ENCODE peak calls at places on chromosomes 1 and 21, in ten cellular contexts. S is MM.1S; B is AG10803; Q is CD8-positive, alpha-beta T cell; D is lung; Y is heart left ventricle; M is foreskin fibroblast; W is keratinocyte; K is testis; I is psoas muscle. F is an unnamed sample.
A peak's percentile ranks its signal among the peaks of the same experiment; 100 is the strongest.

GRCh38 chr1:52659356-52659755 is 26.4 kb downstream of the SHISAL2A start:
- DNase-seq in Q (no peak), S (no peak), K (no peak), Y (no peak), B (no peak), I (no peak), D (no peak), M (no peak), W (peak; percentile 89), F (peak; percentile 52)

GRCh38 chr1:60978421-60979357 is 103.7 kb upstream of the NFIA start:
- DNase-seq in M (no peak), W (no peak), D (peak; percentile 39), Q (peak; percentile 38), S (peak; percentile 45), I (peak; percentile 20), K (no peak), Y (no peak), B (peak; percentile 37), F (peak; percentile 56)

GRCh38 chr1:87045757-87046422 is 131.5 kb downstream of the HS2ST1 start:
- DNase-seq in B (no peak), I (no peak), K (no peak), Y (no peak), W (no peak), Q (peak; percentile 34), M (no peak), S (no peak), D (no peak), F (peak; percentile 82)

GRCh38 chr1:174982971-174983689 is 16.6 kb upstream of the CACYBP start:
- DNase-seq in S (peak; percentile 81), Y (no peak), K (no peak), M (no peak), D (no peak), Q (peak; percentile 45), W (no peak), B (peak; percentile 54), I (no peak), F (peak; percentile 61)

GRCh38 chr1:116990612-116991151 is 10.9 kb upstream of the CD101 start:
- DNase-seq in Y (peak; percentile 89), S (no peak), I (peak; percentile 89), W (no peak), D (peak; percentile 45), B (peak; percentile 95), Q (no peak), M (peak; percentile 56), K (peak; percentile 49), F (no peak)

GRCh38 chr21:33427051-33427450 is 23.8 kb downstream of the IFNGR2 start:
- DNase-seq in S (no peak), W (no peak), D (no peak), B (no peak), K (no peak), Y (no peak), M (no peak), Q (no peak), I (no peak), F (no peak)

GRCh38 chr1:172745014-172745413 is 86.1 kb downstream of the FASLG start:
- DNase-seq in Y (no peak), Q (peak; percentile 27), W (no peak), S (peak; percentile 81), K (peak; percentile 33), D (peak; percentile 32), M (peak; percentile 82), B (peak; percentile 85), I (no peak), F (peak; percentile 90)

GRCh38 chr1:3197781-3198316 is 128.8 kb downstream of the PRDM16 start:
- DNase-seq in B (no peak), D (no peak), M (no peak), I (no peak), W (no peak), S (no peak), Y (no peak), K (no peak), Q (no peak), F (no peak)

GRCh38 chr1:211194826-211195225 is 60.9 kb upstream of the KCNH1 start:
- DNase-seq in I (no peak), S (no peak), K (no peak), W (no peak), Y (no peak), D (no peak), M (no peak), B (no peak), Q (no peak), F (no peak)

GRCh38 chr1:211198111-211198510 is 61.1 kb upstream of the RCOR3 start:
- DNase-seq in K (no peak), Y (no peak), W (peak; percentile 21), M (peak; percentile 14), B (no peak), D (no peak), Q (no peak), S (no peak), I (no peak), F (no peak)

GRCh38 chr1:211196880-211197279 is 62.3 kb upstream of the RCOR3 start:
- DNase-seq in I (no peak), B (no peak), W (peak; percentile 33), Y (no peak), S (no peak), D (no peak), M (no peak), K (no peak), Q (no peak), F (no peak)

DNA sequence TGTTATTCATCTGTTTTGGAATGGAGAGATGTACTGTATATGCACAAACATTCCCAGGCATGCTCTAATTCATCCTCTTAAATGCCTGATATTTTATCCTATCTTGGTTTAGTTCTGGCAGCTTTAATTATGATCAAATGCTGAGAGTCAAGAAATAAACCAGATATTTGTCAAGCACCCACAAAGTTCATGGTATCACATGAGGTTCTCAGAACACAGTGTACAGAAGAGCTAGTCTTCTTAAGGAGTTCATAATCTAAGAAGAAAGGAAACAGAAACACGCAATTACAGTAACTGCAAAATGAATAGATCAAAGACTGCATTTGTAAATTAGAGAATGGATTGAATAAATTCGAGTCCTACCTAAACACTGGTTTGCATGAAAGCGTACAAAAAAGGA is 58.3 kb upstream of the KCNH1 start:
- DNase-seq in M (no peak), Q (no peak), K (no peak), B (no peak), S (no peak), Y (no peak), W (no peak), D (no peak), I (no peak), F (no peak)
- H3K4me3 ChIP-seq in M (no peak overlapping the region), Q (no peak overlapping the region), K (no peak overlapping the region), B (no peak overlapping the region), S (no peak overlapping the region), Y (no peak overlapping the region), W (no peak overlapping the region), D (no peak overlapping the region), I (no peak overlapping the region), F (no peak overlapping the region)

GRCh38 chr21:43834146-43834905 is 30.7 kb upstream of the AGPAT3 start:
- DNase-seq in Q (no peak), K (no peak), W (no peak), I (no peak), S (no peak), M (no peak), Y (peak; percentile 23), B (no peak), D (no peak), F (no peak)

GRCh38 chr21:43832648-43833047 is 32.4 kb upstream of the AGPAT3 start:
- DNase-seq in Y (peak; percentile 15), K (no peak), M (no peak), Q (no peak), I (no peak), D (no peak), W (no peak), B (no peak), S (no peak), F (no peak)

GRCh38 chr21:43835061-43835460 is 30.0 kb upstream of the AGPAT3 start:
- DNase-seq in D (no peak), I (no peak), M (no peak), W (no peak), S (no peak), Q (no peak), K (no peak), Y (no peak), B (no peak), F (no peak)

GRCh38 chr21:43836616-43837015 is 28.4 kb upstream of the AGPAT3 start:
- DNase-seq in B (no peak), M (no peak), I (no peak), K (no peak), Q (no peak), S (no peak), D (no peak), Y (no peak), W (no peak), F (no peak)

DNA sequence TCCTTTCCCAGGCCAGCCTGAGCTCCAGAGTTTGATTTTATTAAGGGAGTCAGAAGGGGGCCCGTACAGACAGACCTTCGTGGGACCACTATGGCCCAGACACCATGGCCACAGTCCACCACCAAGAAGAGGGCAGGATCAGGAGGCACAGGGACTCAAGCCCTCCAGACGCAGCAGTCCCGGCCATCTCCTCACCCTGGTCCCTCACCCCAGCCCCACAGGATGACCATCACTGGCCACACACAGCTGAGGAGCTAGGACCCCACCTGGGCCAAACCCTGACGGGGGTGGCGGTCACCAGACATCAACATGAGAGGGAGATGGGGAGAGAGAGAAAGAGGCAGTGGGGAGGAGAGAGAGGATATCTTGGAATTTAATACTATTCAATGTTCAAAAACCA is 29.2 kb upstream of the AGPAT3 start:
- DNase-seq in D (no peak), B (no peak), I (no peak), Y (no peak), S (no peak), Q (no peak), M (no peak), K (no peak), W (no peak), F (no peak)
- TF ChIP-seq CTCF in D (no peak), B (no peak), I (no peak), Y (no peak), S (no peak), Q (no peak), M (no peak), K (no peak), W (no peak), F (no peak)

GRCh38 chr1:31700468-31701136 is 3.2 kb downstream of the COL16A1 start:
- DNase-seq in W (peak; percentile 50), S (no peak), K (no peak), M (no peak), D (no peak), B (no peak), Y (no peak), Q (no peak), I (no peak), F (no peak)
- H3K4me3 ChIP-seq in W (peak overlapping the region; percentile 22), S (no peak overlapping the region), K (no peak overlapping the region), M (peak overlapping the region; percentile 99), D (no peak overlapping the region), B (peak overlapping the region; percentile 40), Y (no peak overlapping the region), Q (no peak overlapping the region), I (no peak overlapping the region), F (no peak overlapping the region)

GRCh38 chr1:239912471-239912870 is 179.2 kb upstream of the FMN2 start:
- DNase-seq in M (peak; percentile 23), Y (no peak), K (no peak), D (no peak), S (peak; percentile 49), I (no peak), Q (no peak), W (no peak), B (peak; percentile 53), F (no peak)

GRCh38 chr1:239918633-239919032 is 173.1 kb upstream of the FMN2 start:
- DNase-seq in I (no peak), W (no peak), M (no peak), D (no peak), S (no peak), Y (no peak), B (no peak), Q (no peak), K (no peak), F (no peak)

GRCh38 chr1:239909894-239910293 is 181.8 kb upstream of the FMN2 start:
- DNase-seq in Q (no peak), K (no peak), W (no peak), D (peak; percentile 60), M (peak; percentile 14), B (peak; percentile 82), I (peak; percentile 52), Y (no peak), S (no peak), F (no peak)

GRCh38 chr1:239913141-239913585 is 178.5 kb upstream of the FMN2 start:
- DNase-seq in B (no peak), D (no peak), I (no peak), Q (no peak), S (peak; percentile 91), W (no peak), M (no peak), Y (no peak), K (no peak), F (no peak)

GRCh38 chr1:239914827-239915231 is 176.9 kb upstream of the FMN2 start:
- DNase-seq in K (no peak), Y (no peak), I (no peak), W (no peak), B (peak; percentile 94), S (peak; percentile 90), D (no peak), M (peak; percentile 64), Q (no peak), F (no peak)
- TF ChIP-seq CTCF in K (no peak), Y (no peak), I (no peak), W (no peak), B (peak; percentile 60), S (peak; percentile 43), D (no peak), M (peak; percentile 17), Q (no peak), F (no peak)

F was measured in GM12865.